ENCODE peak calls at places on chromosomes 12 and 14, in ten cellular contexts. M, I, Y, T, F, V, Q, U, P and R are unnamed samples.

GRCh38 chr12:116162071-116162470 is 115.4 kb downstream of the MED13L start:
- DNase-seq in M (no peak), I (no peak), Y (no peak), T (no peak), F (no peak), V (no peak), Q (no peak), U (no peak), P (no peak), R (no peak)

GRCh38 chr12:96205909-96206308 is 11.7 kb downstream of the ELK3 start:
- DNase-seq in M (no peak), I (no peak), Y (no peak), T (no peak), F (no peak), V (no peak), Q (no peak), U (no peak), P (no peak), R (no peak)

GRCh38 chr12:129840145-129840884 is 63.5 kb downstream of the TMEM132D start:
- DNase-seq in M (no peak), I (no peak), Y (no peak), T (no peak), F (no peak), V (no peak), Q (no peak), U (no peak), P (no peak), R (no peak)

GRCh38 chr12:72272731-72273498 is 745 bp downstream of the TRHDE start:
- DNase-seq in M (peak; percentile 74), I (no peak), Y (no peak), T (peak; percentile 40), F (peak; percentile 20), V (peak; percentile 69), Q (no peak), U (no peak), P (peak; percentile 75), R (no peak)

GRCh38 chr12:117273091-117273490 is 82.8 kb upstream of the FBXO21 start:
- DNase-seq in M (no peak), I (no peak), Y (no peak), T (no peak), F (no peak), V (no peak), Q (no peak), U (no peak), P (no peak), R (no peak)

GRCh38 chr12:104490850-104491249 is 34.1 kb downstream of the CHST11 start:
- DNase-seq in M (no peak), I (no peak), Y (no peak), T (no peak), F (no peak), V (no peak), Q (no peak), U (no peak), P (no peak), R (no peak)

GRCh38 chr12:92146865-92147264 is 1.2 kb upstream of the BTG1 start:
- DNase-seq in M (no peak), I (no peak), Y (no peak), T (peak; percentile 21), F (no peak), V (no peak), Q (no peak), U (no peak), P (no peak), R (no peak)

GRCh38 chr12:120666577-120667390 is 20.2 kb upstream of the MLEC start:
- DNase-seq in M (no peak), I (no peak), Y (no peak), T (no peak), F (no peak), V (no peak), Q (no peak), U (no peak), P (no peak), R (no peak)

GRCh38 chr12:48053122-48053521 is 48.8 kb upstream of the COL2A1 start:
- DNase-seq in M (no peak), I (no peak), Y (no peak), T (no peak), F (no peak), V (no peak), Q (no peak), U (no peak), P (no peak), R (no peak)

GRCh38 chr14:33809456-33809855 is 141.4 kb downstream of the EGLN3 start:
- DNase-seq in M (no peak), I (no peak), Y (no peak), T (no peak), F (no peak), V (no peak), Q (no peak), U (no peak), P (no peak), R (no peak)